ENCODE peak calls at places on chromosome 16, in four cellular contexts. One of them, this sample, is unnamed.

GRCh38 chr16:29995330-29995910 is at the start of gene HIRIP3:
- DNase-seq in HepG2: peak
- DNase-seq in GM12878: peak
- DNase-seq in K562: peak
- DNase-seq in this sample: peak

GRCh38 chr16:83779881-83780280 is 27.9 kb upstream of the HSBP1 start:
- DNase-seq in HepG2: no peak
- DNase-seq in GM12878: no peak
- DNase-seq in K562: no peak
- DNase-seq in this sample: no peak

GRCh38 chr16:21638573-21638975 is 13.8 kb downstream of the IGSF6 start:
- DNase-seq in HepG2: peak
- DNase-seq in K562: no peak
- DNase-seq in GM12878: no peak
- DNase-seq in this sample: no peak

GRCh38 chr16:81445143-81445922 is 725 bp downstream of the CMIP start:
- DNase-seq in K562: peak
- DNase-seq in HepG2: no peak
- DNase-seq in GM12878: no peak
- DNase-seq in this sample: no peak

GRCh38 chr16:76583995-76584394 is 306.8 kb downstream of the CNTNAP4 start:
- DNase-seq in HepG2: no peak
- DNase-seq in GM12878: no peak
- DNase-seq in K562: no peak
- DNase-seq in this sample: no peak

GRCh38 chr16:86874141-86874540 is 295.8 kb downstream of the FOXL1 start:
- DNase-seq in K562: peak
- DNase-seq in HepG2: no peak
- DNase-seq in GM12878: no peak
- DNase-seq in this sample: peak

GRCh38 chr16:84607694-84608093 is 10.2 kb downstream of the COTL1 start:
- DNase-seq in GM12878: no peak
- DNase-seq in HepG2: no peak
- DNase-seq in K562: peak
- DNase-seq in this sample: no peak

GRCh38 chr16:23578096-23578830 is 17.9 kb downstream of the NDUFAB1 start:
- DNase-seq in K562: no peak
- DNase-seq in GM12878: no peak
- DNase-seq in HepG2: no peak
- DNase-seq in this sample: no peak

GRCh38 chr16:75491876-75492275 is 3.4 kb downstream of the CHST6 start:
- DNase-seq in K562: no peak
- DNase-seq in HepG2: no peak
- DNase-seq in GM12878: no peak
- DNase-seq in this sample: no peak

GRCh38 chr16:47719713-47720112 is 258.6 kb downstream of the PHKB start:
- DNase-seq in GM12878: no peak
- DNase-seq in K562: no peak
- DNase-seq in HepG2: no peak
- DNase-seq in this sample: no peak

GRCh38 chr16:24544640-24545039 is 5.3 kb downstream of the RBBP6 start:
- DNase-seq in HepG2: no peak
- DNase-seq in K562: no peak
- DNase-seq in GM12878: no peak
- DNase-seq in this sample: no peak

GRCh38 chr16:27690604-27691003 is 140.7 kb downstream of the KATNIP start:
- DNase-seq in GM12878: no peak
- DNase-seq in HepG2: peak
- DNase-seq in K562: peak
- DNase-seq in this sample: peak

DNA sequence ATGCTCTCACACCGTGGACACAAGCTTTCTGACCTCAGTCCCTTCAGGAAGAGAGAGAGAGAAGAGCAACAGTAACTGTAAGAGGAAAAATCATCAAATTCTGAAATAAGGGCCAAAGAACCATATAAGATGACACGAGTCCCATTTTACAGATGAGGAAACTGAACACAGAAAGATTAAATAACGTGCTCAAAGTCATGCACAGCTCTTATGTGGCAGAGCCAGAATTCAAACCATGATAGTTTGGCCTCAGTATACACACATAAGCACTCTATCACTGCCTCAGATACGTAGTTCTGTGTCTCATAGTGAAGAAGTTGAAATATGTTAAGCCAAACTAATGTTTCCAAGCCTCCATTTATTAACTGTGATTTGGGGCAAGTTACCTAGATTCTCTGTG is 1.9 kb upstream of the ZNF19 start:
- DNase-seq in GM12878: no peak
- DNase-seq in HepG2: no peak
- DNase-seq in K562: no peak
- DNase-seq in this sample: no peak
- TF ChIP-seq ZBTB33 in GM12878: no peak
- TF ChIP-seq ZBTB33 in HepG2: no peak
- TF ChIP-seq ZBTB33 in K562: no peak
- TF ChIP-seq ZBTB33 in this sample: no peak

GRCh38 chr16:53629607-53630312 is 73.9 kb downstream of the RPGRIP1L start:
- DNase-seq in K562: no peak
- DNase-seq in HepG2: peak
- DNase-seq in GM12878: no peak
- DNase-seq in this sample: no peak
- TF ChIP-seq SP1 in K562: no peak
- TF ChIP-seq SP1 in HepG2: no peak
- TF ChIP-seq SP1 in GM12878: no peak
- TF ChIP-seq SP1 in this sample: no peak

GRCh38 chr16:1412847-1413246 is 1.7 kb downstream of the UNKL start:
- DNase-seq in K562: no peak
- DNase-seq in GM12878: no peak
- DNase-seq in HepG2: no peak
- DNase-seq in this sample: no peak

GRCh38 chr16:1420111-1420539 is 422 bp downstream of the UQCC4 start:
- DNase-seq in K562: no peak
- DNase-seq in HepG2: no peak
- DNase-seq in GM12878: no peak
- DNase-seq in this sample: no peak

GRCh38 chr16:1413684-1414531 is 596 bp downstream of the UNKL start:
- DNase-seq in GM12878: peak
- DNase-seq in HepG2: no peak
- DNase-seq in K562: peak
- DNase-seq in this sample: peak

GRCh38 chr16:1414532-1415265 is at the start of gene UNKL:
- DNase-seq in K562: peak
- DNase-seq in HepG2: peak
- DNase-seq in GM12878: no peak
- DNase-seq in this sample: no peak

GRCh38 chr16:1416521-1416941 is 2.0 kb upstream of the UNKL start:
- DNase-seq in K562: no peak
- DNase-seq in GM12878: no peak
- DNase-seq in HepG2: no peak
- DNase-seq in this sample: no peak
- TF ChIP-seq ZBTB33 in K562: no peak
- TF ChIP-seq ZBTB33 in GM12878: no peak
- TF ChIP-seq ZBTB33 in HepG2: no peak
- TF ChIP-seq ZBTB33 in this sample: no peak

GRCh38 chr16:3971706-3972105 is 91.2 kb upstream of the CREBBP start:
- DNase-seq in GM12878: no peak
- DNase-seq in HepG2: no peak
- DNase-seq in K562: no peak
- DNase-seq in this sample: no peak
- TF ChIP-seq SP1 in GM12878: no peak
- TF ChIP-seq SP1 in HepG2: no peak
- TF ChIP-seq SP1 in K562: no peak
- TF ChIP-seq SP1 in this sample: no peak

GRCh38 chr16:53779186-53779585 is 75.2 kb downstream of the FTO start:
- DNase-seq in GM12878: no peak
- DNase-seq in HepG2: no peak
- DNase-seq in K562: no peak
- DNase-seq in this sample: no peak
- TF ChIP-seq ZBTB33 in GM12878: no peak
- TF ChIP-seq ZBTB33 in HepG2: no peak
- TF ChIP-seq ZBTB33 in K562: no peak
- TF ChIP-seq ZBTB33 in this sample: no peak

GRCh38 chr16:67864594-67864993 is 8.3 kb upstream of the EDC4 start:
- DNase-seq in HepG2: no peak
- DNase-seq in GM12878: no peak
- DNase-seq in K562: no peak
- DNase-seq in this sample: no peak

GRCh38 chr16:67862623-67863583 is 9.9 kb upstream of the EDC4 start:
- DNase-seq in GM12878: no peak
- DNase-seq in K562: no peak
- DNase-seq in HepG2: no peak
- DNase-seq in this sample: no peak

GRCh38 chr16:67861877-67862276 is 11.0 kb upstream of the EDC4 start:
- DNase-seq in K562: no peak
- DNase-seq in HepG2: no peak
- DNase-seq in GM12878: no peak
- DNase-seq in this sample: no peak

GRCh38 chr16:67868290-67868689 is 4.6 kb upstream of the EDC4 start:
- DNase-seq in K562: no peak
- DNase-seq in HepG2: no peak
- DNase-seq in GM12878: no peak
- DNase-seq in this sample: no peak

DNA sequence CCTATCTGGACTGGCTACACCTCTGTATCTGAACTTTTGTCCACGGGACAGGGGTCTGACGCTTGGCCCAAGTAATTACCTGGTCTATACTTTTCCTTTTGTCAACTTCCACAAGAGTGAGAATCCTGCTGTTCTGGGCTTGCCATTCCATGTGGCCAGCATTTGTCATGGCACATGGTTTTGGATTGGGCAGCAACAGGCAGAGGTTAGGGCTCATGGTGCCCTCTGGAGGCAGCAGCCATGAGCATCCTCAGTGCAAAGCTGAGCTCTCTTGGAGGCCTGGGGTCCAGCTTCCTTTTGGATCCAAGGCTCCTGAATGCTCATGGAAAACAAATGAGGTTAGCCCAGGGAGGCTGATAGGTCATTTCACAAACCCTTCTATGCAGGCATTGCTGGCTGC is 7.5 kb upstream of the EDC4 start:
- DNase-seq in K562: no peak
- DNase-seq in GM12878: no peak
- DNase-seq in HepG2: peak
- DNase-seq in this sample: no peak
- TF ChIP-seq SP1 in K562: no peak
- TF ChIP-seq SP1 in GM12878: no peak
- TF ChIP-seq SP1 in HepG2: peak
- TF ChIP-seq SP1 in this sample: no peak

DNA sequence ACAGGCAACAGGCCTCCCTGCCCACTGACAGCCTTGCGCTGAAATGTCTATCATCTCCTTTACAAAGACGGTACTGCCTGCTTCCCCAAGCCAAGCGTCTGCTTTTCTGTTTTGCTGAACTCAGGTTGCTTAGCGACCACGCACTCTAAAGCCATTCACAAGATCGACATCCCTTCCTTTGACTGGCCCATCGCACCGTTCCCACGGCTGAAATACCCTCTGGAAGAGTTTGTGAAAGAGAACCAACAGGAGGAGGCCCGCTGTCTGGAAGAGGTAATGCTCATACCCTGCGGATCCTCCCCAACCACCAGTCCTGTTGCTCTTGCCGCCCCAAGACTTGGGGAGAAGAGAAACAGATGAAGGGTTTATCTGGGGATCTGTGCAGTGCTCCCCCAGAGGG is 28.7 kb downstream of the TMEM186 start:
- DNase-seq in GM12878: no peak
- DNase-seq in K562: no peak
- DNase-seq in HepG2: no peak
- DNase-seq in this sample: no peak
- TF ChIP-seq ZBTB33 in GM12878: no peak
- TF ChIP-seq ZBTB33 in K562: no peak
- TF ChIP-seq ZBTB33 in HepG2: no peak
- TF ChIP-seq ZBTB33 in this sample: no peak

GRCh38 chr16:89131783-89132182 is 38.1 kb downstream of the ACSF3 start:
- DNase-seq in HepG2: no peak
- DNase-seq in K562: no peak
- DNase-seq in GM12878: no peak
- DNase-seq in this sample: no peak
- TF ChIP-seq SP1 in HepG2: no peak
- TF ChIP-seq SP1 in K562: no peak
- TF ChIP-seq SP1 in GM12878: no peak
- TF ChIP-seq SP1 in this sample: no peak

This sample was measured in HCT116.